ENCODE peak calls at places on chromosomes 3 and 15, in four cellular contexts. W, E, K and Z are unnamed samples.

GRCh38 chr15:60790641-60791040 is 311.7 kb upstream of the ICE2 start:
- DNase-seq in W (no peak), K (no peak), E (no peak), Z (no peak)

GRCh38 chr3:112643621-112644236 is 2.8 kb upstream of the CCDC80 start:
- DNase-seq in K (peak; percentile 47), E (no peak), W (no peak), Z (no peak)

GRCh38 chr15:60583946-60584345 is 105.0 kb upstream of the ICE2 start:
- DNase-seq in K (no peak), W (no peak), E (no peak), Z (no peak)

GRCh38 chr3:42351221-42351620 is 59.2 kb downstream of the LYZL4 start:
- DNase-seq in K (no peak), W (no peak), E (no peak), Z (no peak)

GRCh38 chr15:25188051-25188450 is 233.3 kb downstream of the SNRPN start:
- DNase-seq in W (no peak), E (no peak), K (no peak), Z (no peak)

GRCh38 chr3:116350119-116350733 is 95.1 kb downstream of the LSAMP start:
- DNase-seq in W (no peak), E (no peak), K (no peak), Z (no peak)

GRCh38 chr3:41076399-41076798 is 122.9 kb upstream of the CTNNB1 start:
- DNase-seq in K (no peak), E (no peak), W (no peak), Z (no peak)

GRCh38 chr3:41251593-41251992 is 52.3 kb downstream of the CTNNB1 start:
- DNase-seq in E (no peak), K (no peak), W (no peak), Z (no peak)

GRCh38 chr15:67372563-67372962 is 118.0 kb downstream of the IQCH start:
- DNase-seq in W (no peak), K (no peak), E (no peak), Z (no peak)

GRCh38 chr15:34070003-34070402 is 31.0 kb upstream of the AVEN start:
- DNase-seq in E (no peak), K (no peak), W (no peak), Z (no peak)

GRCh38 chr3:183555541-183556081 is at the start of gene KLHL6:
- DNase-seq in W (peak; percentile 57), E (no peak), K (no peak), Z (peak; percentile 50)

GRCh38 chr3:34367521-34367920 is 569.1 kb downstream of the PDCD6IP start:
- DNase-seq in W (no peak), K (no peak), E (no peak), Z (no peak)

GRCh38 chr3:108780235-108780634 is 23.0 kb upstream of the RETNLB start:
- DNase-seq in K (no peak), E (no peak), W (no peak), Z (no peak)

GRCh38 chr3:64349531-64349930 is 124.3 kb upstream of the PRICKLE2 start:
- DNase-seq in E (no peak), W (no peak), K (peak; percentile 20), Z (no peak)

GRCh38 chr15:60000113-60000823 is 3.8 kb upstream of the FOXB1 start:
- DNase-seq in E (no peak), K (no peak), W (no peak), Z (no peak)

GRCh38 chr3:139797724-139798343 is 120.1 kb upstream of the NMNAT3 start:
- DNase-seq in E (no peak), W (peak; percentile 37), K (peak; percentile 47), Z (peak; percentile 31)

GRCh38 chr3:156472150-156472549 is 82.8 kb downstream of the SSR3 start:
- DNase-seq in W (no peak), E (no peak), K (no peak), Z (no peak)

GRCh38 chr3:186109897-186110803 is 1.3 kb upstream of the ETV5 start:
- DNase-seq in K (peak; percentile 24), W (peak; percentile 45), E (peak; percentile 55), Z (peak; percentile 57)

GRCh38 chr15:73650387-73651126 is 17.4 kb upstream of the NPTN start:
- DNase-seq in E (no peak), K (no peak), W (no peak), Z (no peak)

GRCh38 chr15:69140306-69140705 is 20.1 kb upstream of the GLCE start:
- DNase-seq in K (no peak), E (no peak), W (no peak), Z (no peak)

GRCh38 chr3:12885585-12885934 is 44.2 kb upstream of the RPL32 start:
- DNase-seq in E (no peak), K (no peak), W (no peak), Z (no peak)

GRCh38 chr3:22308866-22309265 is 557.9 kb upstream of the ZNF385D start:
- DNase-seq in W (no peak), K (no peak), E (no peak), Z (no peak)

GRCh38 chr3:190319660-190320059 is 2.6 kb downstream of the CLDN1 start:
- DNase-seq in K (peak; percentile 17), E (no peak), W (no peak), Z (peak; percentile 25)

GRCh38 chr15:55799287-55800212 is 56.6 kb upstream of the PRTG start:
- DNase-seq in E (no peak), W (peak; percentile 60), K (peak; percentile 81), Z (peak; percentile 20)

DNA sequence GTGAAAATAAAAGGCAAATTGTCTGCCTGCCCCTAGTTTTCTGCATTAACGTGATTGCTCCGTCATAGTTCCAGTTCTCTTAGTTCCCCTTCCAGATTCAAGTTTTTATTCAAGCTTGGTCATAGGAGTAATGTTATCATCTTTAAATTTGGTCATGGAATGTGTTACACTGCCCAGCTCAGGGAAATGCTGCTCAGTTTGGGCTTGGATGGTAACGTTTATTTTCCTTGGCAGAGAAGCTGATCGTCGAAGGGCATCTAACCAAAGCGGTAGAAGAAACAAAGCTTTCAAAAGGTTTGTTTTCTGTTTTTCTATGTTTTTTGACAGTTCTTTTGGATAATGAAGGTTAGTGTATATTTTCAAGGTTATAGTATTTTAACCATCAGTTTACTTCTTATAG is 118.4 kb upstream of the FLNB start:
- DNase-seq in W (peak; percentile 22), K (peak; percentile 69), E (no peak), Z (no peak)
- TF ChIP-seq POLR2A in W (no peak), K (peak; percentile 63), E (no peak), Z (no peak)

DNA sequence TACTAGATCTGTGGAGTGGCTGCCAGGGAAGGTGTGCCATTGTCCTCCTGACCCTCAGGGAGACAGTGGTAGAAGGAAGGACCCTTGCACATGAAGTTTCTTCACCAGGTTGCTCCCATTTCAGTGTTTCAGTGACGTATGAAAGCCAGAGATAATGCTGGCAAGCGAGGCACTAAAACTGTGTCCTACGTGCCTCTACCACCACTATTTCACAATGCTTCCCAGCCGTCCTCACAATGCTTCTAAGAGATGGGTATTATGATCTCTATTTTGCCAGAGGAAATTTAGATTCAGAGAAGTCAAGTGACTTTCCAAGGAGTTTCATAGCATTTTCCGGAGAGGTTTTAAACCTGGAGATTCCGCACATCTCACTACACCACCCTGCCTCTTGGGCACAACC is 28.0 kb upstream of the RNF7 start:
- DNase-seq in E (no peak), W (no peak), K (no peak), Z (no peak)
- H3K4me1 ChIP-seq in E (no peaks in the 10 kb centered on the region), W (peaks cover 11% of the 10 kb centered on the region), K (no peaks in the 10 kb centered on the region), Z (no peaks in the 10 kb centered on the region)

DNA sequence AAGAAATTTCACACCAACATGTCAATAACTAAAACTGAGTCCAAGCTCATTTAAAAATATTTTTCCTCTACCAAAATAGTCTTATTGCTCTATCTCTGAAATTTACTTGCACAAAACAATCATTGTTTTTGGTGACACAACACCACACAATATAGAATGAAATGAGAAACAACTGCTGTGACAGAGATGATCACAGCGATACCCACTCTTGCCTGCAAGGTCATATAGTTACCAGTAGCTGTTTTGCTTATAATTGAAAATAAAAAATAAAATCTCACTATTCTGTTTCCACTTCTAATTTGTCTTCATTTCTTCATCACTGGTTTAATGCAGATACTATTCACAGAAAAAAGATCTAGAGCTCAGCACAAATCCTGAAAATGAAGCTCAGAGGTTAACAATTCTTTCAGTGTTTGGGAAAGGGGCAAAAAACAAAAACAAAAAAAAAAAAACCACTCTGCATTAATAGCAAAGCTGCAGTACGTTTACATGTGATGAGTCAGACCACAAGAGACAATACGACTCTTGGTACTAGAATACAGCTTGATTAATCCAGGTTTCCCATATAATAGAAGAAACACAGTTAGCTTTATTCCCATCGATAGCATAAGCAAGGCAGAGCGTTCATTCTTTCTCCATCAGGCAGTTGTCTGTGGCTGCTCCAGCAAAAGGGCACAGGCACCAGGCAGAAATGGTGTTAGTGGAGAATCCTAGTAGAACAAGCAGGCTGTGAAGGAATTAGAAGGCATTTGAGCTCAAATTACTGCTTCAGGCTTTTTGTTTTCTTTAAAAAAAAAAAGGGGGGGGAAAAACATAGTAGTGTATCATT is 794 bp downstream of the ANKRD28 start:
- DNase-seq in W (peak; percentile 8), E (no peak), K (peak; percentile 50), Z (no peak)
- TF ChIP-seq POLR2A in W (no peak), E (no peak), K (peak; percentile 6), Z (no peak)

GRCh38 chr15:65290228-65290627 is 3.5 kb upstream of the PARP16 start:
- DNase-seq in K (no peak), E (no peak), W (no peak), Z (no peak)

GRCh38 chr15:65286704-65287514 is at the start of gene PARP16:
- DNase-seq in W (peak; percentile 91), E (peak; percentile 96), K (peak; percentile 94), Z (peak; percentile 92)

GRCh38 chr15:65286069-65286703 is 497 bp downstream of the PARP16 start:
- DNase-seq in E (peak; percentile 84), W (peak; percentile 51), K (peak; percentile 57), Z (peak; percentile 44)

GRCh38 chr15:65287515-65287845 is 797 bp upstream of the PARP16 start:
- DNase-seq in K (no peak), E (no peak), W (no peak), Z (no peak)

GRCh38 chr15:65289261-65289854 is 2.7 kb upstream of the PARP16 start:
- DNase-seq in K (no peak), E (no peak), W (no peak), Z (no peak)
- H3K4me1 ChIP-seq in K (peaks cover 2% of the 10 kb centered on the region), E (peaks cover 15% of the 10 kb centered on the region), W (peaks cover 10% of the 10 kb centered on the region), Z (peaks cover 16% of the 10 kb centered on the region)

GRCh38 chr15:90660195-90660995 is 56.8 kb upstream of the BLM start:
- DNase-seq in K (peak; percentile 71), E (no peak), W (peak; percentile 89), Z (peak; percentile 78)
- TF ChIP-seq POLR2A in K (peak; percentile 30), E (no peak), W (peak; percentile 55), Z (no peak)